ENCODE peak calls at places on chromosomes 2 and 18, in nine cellular contexts. One of them, this sample, is unnamed.

GRCh38 chr2:238790126-238790820 is 57.6 kb upstream of the TWIST2 start:
- DNase-seq in H1: no peak
- DNase-seq in neural crest cell: no peak
- DNase-seq in MCF 10A: no peak
- DNase-seq in activated CD8-positive, alpha-beta T cell treated with anti-CD3 and anti-CD28 coated beads for 36 hours: no peak
- DNase-seq in cardiac fibroblast: no peak
- DNase-seq in NCI-H1694 treated with DMSO at 0.1 percent for 48 hours: no peak
- DNase-seq in stimulated activated CD8-positive, alpha-beta memory T cell treated with anti-CD3 and anti-CD28 coated beads, Interleukin-4, amount 100 ng/mL, for 24 hours: no peak
- DNase-seq in HT1080: no peak
- DNase-seq in this sample: no peak

GRCh38 chr2:234044157-234044556 is 6.3 kb upstream of the SPP2 start:
- DNase-seq in activated CD8-positive, alpha-beta T cell treated with anti-CD3 and anti-CD28 coated beads for 36 hours: no peak
- DNase-seq in cardiac fibroblast: peak; percentile 46
- DNase-seq in H1: no peak
- DNase-seq in stimulated activated CD8-positive, alpha-beta memory T cell treated with anti-CD3 and anti-CD28 coated beads, Interleukin-4, amount 100 ng/mL, for 24 hours: no peak
- DNase-seq in NCI-H1694 treated with DMSO at 0.1 percent for 48 hours: no peak
- DNase-seq in HT1080: peak; percentile 90
- DNase-seq in neural crest cell: no peak
- DNase-seq in MCF 10A: peak; percentile 66
- DNase-seq in this sample: no peak

GRCh38 chr2:38438133-38438532 is 61.1 kb upstream of the ATL2 start:
- DNase-seq in HT1080: no peak
- DNase-seq in NCI-H1694 treated with DMSO at 0.1 percent for 48 hours: no peak
- DNase-seq in MCF 10A: no peak
- DNase-seq in neural crest cell: no peak
- DNase-seq in stimulated activated CD8-positive, alpha-beta memory T cell treated with anti-CD3 and anti-CD28 coated beads, Interleukin-4, amount 100 ng/mL, for 24 hours: no peak
- DNase-seq in H1: no peak
- DNase-seq in cardiac fibroblast: no peak
- DNase-seq in activated CD8-positive, alpha-beta T cell treated with anti-CD3 and anti-CD28 coated beads for 36 hours: no peak
- DNase-seq in this sample: no peak

GRCh38 chr2:122083256-122084048 is 328.0 kb downstream of the TSN start:
- DNase-seq in NCI-H1694 treated with DMSO at 0.1 percent for 48 hours: no peak
- DNase-seq in H1: no peak
- DNase-seq in MCF 10A: no peak
- DNase-seq in cardiac fibroblast: no peak
- DNase-seq in activated CD8-positive, alpha-beta T cell treated with anti-CD3 and anti-CD28 coated beads for 36 hours: no peak
- DNase-seq in neural crest cell: no peak
- DNase-seq in HT1080: no peak
- DNase-seq in stimulated activated CD8-positive, alpha-beta memory T cell treated with anti-CD3 and anti-CD28 coated beads, Interleukin-4, amount 100 ng/mL, for 24 hours: no peak
- DNase-seq in this sample: no peak

GRCh38 chr2:218465987-218466633 is 47.2 kb downstream of the VIL1 start:
- DNase-seq in MCF 10A: peak; percentile 27
- DNase-seq in neural crest cell: no peak
- DNase-seq in H1: no peak
- DNase-seq in cardiac fibroblast: peak; percentile 63
- DNase-seq in stimulated activated CD8-positive, alpha-beta memory T cell treated with anti-CD3 and anti-CD28 coated beads, Interleukin-4, amount 100 ng/mL, for 24 hours: no peak
- DNase-seq in HT1080: peak; percentile 25
- DNase-seq in activated CD8-positive, alpha-beta T cell treated with anti-CD3 and anti-CD28 coated beads for 36 hours: no peak
- DNase-seq in NCI-H1694 treated with DMSO at 0.1 percent for 48 hours: peak; percentile 67
- DNase-seq in this sample: no peak

GRCh38 chr18:47422524-47422923 is 171.1 kb upstream of the SKOR2 start:
- DNase-seq in cardiac fibroblast: no peak
- DNase-seq in H1: no peak
- DNase-seq in neural crest cell: no peak
- DNase-seq in activated CD8-positive, alpha-beta T cell treated with anti-CD3 and anti-CD28 coated beads for 36 hours: no peak
- DNase-seq in HT1080: peak; percentile 65
- DNase-seq in stimulated activated CD8-positive, alpha-beta memory T cell treated with anti-CD3 and anti-CD28 coated beads, Interleukin-4, amount 100 ng/mL, for 24 hours: no peak
- DNase-seq in NCI-H1694 treated with DMSO at 0.1 percent for 48 hours: no peak
- DNase-seq in MCF 10A: no peak
- DNase-seq in this sample: peak; percentile 42

GRCh38 chr2:96865654-96866053 is 4.2 kb downstream of the SEMA4C start:
- DNase-seq in neural crest cell: no peak
- DNase-seq in MCF 10A: no peak
- DNase-seq in activated CD8-positive, alpha-beta T cell treated with anti-CD3 and anti-CD28 coated beads for 36 hours: no peak
- DNase-seq in HT1080: no peak
- DNase-seq in cardiac fibroblast: no peak
- DNase-seq in NCI-H1694 treated with DMSO at 0.1 percent for 48 hours: no peak
- DNase-seq in H1: no peak
- DNase-seq in stimulated activated CD8-positive, alpha-beta memory T cell treated with anti-CD3 and anti-CD28 coated beads, Interleukin-4, amount 100 ng/mL, for 24 hours: no peak
- DNase-seq in this sample: no peak

GRCh38 chr2:214902273-214902672 is 92.8 kb upstream of the BARD1 start:
- DNase-seq in activated CD8-positive, alpha-beta T cell treated with anti-CD3 and anti-CD28 coated beads for 36 hours: no peak
- DNase-seq in MCF 10A: no peak
- DNase-seq in NCI-H1694 treated with DMSO at 0.1 percent for 48 hours: no peak
- DNase-seq in cardiac fibroblast: no peak
- DNase-seq in H1: no peak
- DNase-seq in stimulated activated CD8-positive, alpha-beta memory T cell treated with anti-CD3 and anti-CD28 coated beads, Interleukin-4, amount 100 ng/mL, for 24 hours: no peak
- DNase-seq in HT1080: no peak
- DNase-seq in neural crest cell: no peak
- DNase-seq in this sample: no peak

GRCh38 chr2:100821255-100821912 is 1.4 kb downstream of the NPAS2 start:
- DNase-seq in stimulated activated CD8-positive, alpha-beta memory T cell treated with anti-CD3 and anti-CD28 coated beads, Interleukin-4, amount 100 ng/mL, for 24 hours: no peak
- DNase-seq in activated CD8-positive, alpha-beta T cell treated with anti-CD3 and anti-CD28 coated beads for 36 hours: no peak
- DNase-seq in NCI-H1694 treated with DMSO at 0.1 percent for 48 hours: no peak
- DNase-seq in HT1080: peak; percentile 32
- DNase-seq in cardiac fibroblast: peak; percentile 52
- DNase-seq in neural crest cell: no peak
- DNase-seq in MCF 10A: peak; percentile 6
- DNase-seq in H1: no peak
- DNase-seq in this sample: no peak

GRCh38 chr18:23377669-23378469 is 75.2 kb upstream of the RIOK3 start:
- DNase-seq in H1: no peak
- DNase-seq in activated CD8-positive, alpha-beta T cell treated with anti-CD3 and anti-CD28 coated beads for 36 hours: no peak
- DNase-seq in NCI-H1694 treated with DMSO at 0.1 percent for 48 hours: no peak
- DNase-seq in cardiac fibroblast: peak; percentile 84
- DNase-seq in neural crest cell: no peak
- DNase-seq in MCF 10A: peak; percentile 77
- DNase-seq in HT1080: peak; percentile 81
- DNase-seq in stimulated activated CD8-positive, alpha-beta memory T cell treated with anti-CD3 and anti-CD28 coated beads, Interleukin-4, amount 100 ng/mL, for 24 hours: no peak
- DNase-seq in this sample: no peak

GRCh38 chr2:234001380-234001993 is 49.0 kb upstream of the SPP2 start:
- DNase-seq in NCI-H1694 treated with DMSO at 0.1 percent for 48 hours: no peak
- DNase-seq in activated CD8-positive, alpha-beta T cell treated with anti-CD3 and anti-CD28 coated beads for 36 hours: peak; percentile 36
- DNase-seq in neural crest cell: no peak
- DNase-seq in H1: peak; percentile 22
- DNase-seq in MCF 10A: no peak
- DNase-seq in cardiac fibroblast: no peak
- DNase-seq in HT1080: no peak
- DNase-seq in stimulated activated CD8-positive, alpha-beta memory T cell treated with anti-CD3 and anti-CD28 coated beads, Interleukin-4, amount 100 ng/mL, for 24 hours: no peak
- DNase-seq in this sample: no peak

This sample was measured in Right ventricle myocardium superior.